ENCODE peak calls at places on chromosomes 12 and 14, in nine cellular contexts. Y is endothelial cell; G is iris pigment epithelial cell; H is sigmoid colon; K is ecto neural progenitor cell; B is RPMI7951; S is NCI-H1436; M is stimulated activated CD4-positive, alpha-beta T cell treated with anti-CD3 and anti-CD28 coated beads, Interleukin-4, amount 100 ng/mL, for 48 hours; V is epithelial cell of esophagus. W is an unnamed sample.

GRCh38 chr12:114166360-114166759 is 200.2 kb upstream of the RBM19 start:
- DNase-seq in H (no peak), K (peak; percentile 78), G (peak; percentile 5), Y (peak; percentile 62), S (no peak), M (no peak), V (no peak), B (peak; percentile 20), W (no peak)

GRCh38 chr12:55683676-55684075 is 24.0 kb downstream of the ITGA7 start:
- DNase-seq in S (no peak), H (peak; percentile 26), G (no peak), B (no peak), K (no peak), Y (no peak), M (no peak), V (no peak), W (no peak)

GRCh38 chr14:97366400-97366799 is 569.2 kb downstream of the VRK1 start:
- DNase-seq in K (no peak), G (no peak), Y (peak; percentile 4), B (no peak), H (no peak), M (no peak), S (no peak), V (no peak), W (no peak)

GRCh38 chr12:44876554-44877275 is 600 bp upstream of the NELL2 start:
- DNase-seq in G (peak; percentile 37), B (peak; percentile 3), M (peak; percentile 26), H (no peak), Y (peak; percentile 59), V (peak; percentile 40), K (peak; percentile 91), S (peak; percentile 55), W (no peak)

GRCh38 chr12:66129934-66130266 is 650 bp downstream of the LLPH start:
- DNase-seq in Y (no peak), V (peak; percentile 32), G (peak; percentile 44), H (no peak), B (no peak), S (no peak), M (no peak), K (no peak), W (no peak)

GRCh38 chr14:30015471-30015870 is 87.8 kb upstream of the PRKD1 start:
- DNase-seq in K (no peak), H (no peak), S (no peak), B (no peak), Y (no peak), M (no peak), G (peak; percentile 56), V (no peak), W (no peak)

GRCh38 chr14:52063107-52063506 is 5.8 kb downstream of the NID2 start:
- DNase-seq in K (no peak), G (no peak), B (no peak), V (no peak), Y (no peak), S (no peak), H (no peak), M (no peak), W (no peak)

GRCh38 chr12:52965337-52965731 is 16.4 kb downstream of the KRT18 start:
- DNase-seq in Y (no peak), M (no peak), S (no peak), K (peak; percentile 82), G (no peak), B (no peak), H (no peak), V (no peak), W (no peak)

GRCh38 chr14:103838117-103838516 is 9.3 kb downstream of the PPP1R13B start:
- DNase-seq in G (no peak), K (no peak), S (no peak), M (no peak), H (no peak), Y (no peak), V (no peak), B (no peak), W (no peak)

GRCh38 chr14:61510736-61511557 is 184.4 kb upstream of the HIF1A start:
- DNase-seq in G (no peak), K (no peak), B (no peak), H (no peak), Y (no peak), S (no peak), M (no peak), V (no peak), W (no peak)

GRCh38 chr14:64176330-64176729 is 117.8 kb downstream of the ESR2 start:
- DNase-seq in G (no peak), S (no peak), K (no peak), Y (no peak), B (no peak), V (no peak), H (no peak), M (no peak), W (no peak)

GRCh38 chr12:104951759-104952509 is 6.2 kb downstream of the SLC41A2 start:
- DNase-seq in H (no peak), V (no peak), Y (no peak), K (no peak), S (no peak), B (no peak), G (peak; percentile 83), M (no peak), W (no peak)

GRCh38 chr14:53109028-53109687 is 44.0 kb downstream of the DDHD1 start:
- DNase-seq in V (no peak), K (no peak), H (no peak), S (no peak), G (no peak), Y (no peak), M (peak; percentile 49), B (peak; percentile 69), W (no peak)

GRCh38 chr12:118238888-118239287 is 103.0 kb downstream of the PEBP1 start:
- DNase-seq in B (no peak), G (no peak), H (no peak), V (no peak), K (no peak), M (no peak), S (no peak), Y (no peak), W (no peak)

GRCh38 chr12:64028541-64028940 is 184.0 kb downstream of the SRGAP1 start:
- DNase-seq in K (no peak), Y (no peak), M (no peak), S (no peak), B (no peak), G (no peak), H (no peak), V (no peak), W (no peak)

GRCh38 chr12:70556179-70556869 is 80.9 kb downstream of the PTPRB start:
- DNase-seq in K (no peak), B (peak; percentile 13), M (no peak), H (no peak), V (peak; percentile 75), G (no peak), Y (no peak), S (no peak), W (no peak)

GRCh38 chr12:104055686-104056388 is 5.8 kb upstream of the GLT8D2 start:
- DNase-seq in Y (no peak), V (no peak), G (peak; percentile 39), K (no peak), S (no peak), B (peak; percentile 90), M (no peak), H (peak; percentile 92), W (no peak)

GRCh38 chr12:2360630-2361170 is 307.9 kb downstream of the CACNA1C start:
- DNase-seq in H (peak; percentile 21), S (no peak), K (no peak), B (no peak), G (no peak), M (no peak), V (no peak), Y (no peak), W (no peak)

GRCh38 chr12:32947203-32947795 is 50.7 kb upstream of the PKP2 start:
- DNase-seq in S (peak; percentile 65), V (peak; percentile 52), M (no peak), K (no peak), B (peak; percentile 13), H (no peak), Y (no peak), G (peak; percentile 28), W (no peak)

GRCh38 chr12:70002912-70003255 is 177.9 kb downstream of the MYRFL start:
- DNase-seq in G (no peak), V (no peak), H (no peak), B (no peak), K (no peak), S (no peak), Y (no peak), M (no peak), W (no peak)

GRCh38 chr14:105292810-105293711 is 7.7 kb downstream of the BRF1 start:
- DNase-seq in M (peak; percentile 31), H (no peak), V (no peak), G (no peak), B (no peak), K (no peak), S (no peak), Y (no peak), W (no peak)

GRCh38 chr12:81520064-81520945 is 238.8 kb downstream of the PPFIA2 start:
- DNase-seq in G (peak; percentile 45), S (no peak), V (no peak), H (no peak), Y (no peak), B (peak; percentile 0), K (no peak), M (no peak), W (no peak)

GRCh38 chr12:81369175-81369574 is 291.3 kb downstream of the ACSS3 start:
- DNase-seq in S (no peak), V (no peak), K (no peak), B (no peak), H (no peak), G (no peak), Y (no peak), M (no peak), W (no peak)

GRCh38 chr12:43692064-43692463 is 66.5 kb downstream of the PUS7L start:
- DNase-seq in B (peak; percentile 63), V (peak; percentile 45), M (no peak), Y (no peak), K (no peak), G (peak; percentile 81), H (no peak), S (no peak), W (no peak)

GRCh38 chr14:30573203-30573814 is 14.4 kb downstream of the G2E3 start:
- DNase-seq in S (no peak), Y (no peak), V (peak; percentile 76), H (no peak), G (peak; percentile 68), M (no peak), B (peak; percentile 64), K (no peak), W (no peak)

GRCh38 chr12:80178846-80179245 is 79.5 kb downstream of the OTOGL start:
- DNase-seq in K (no peak), V (no peak), M (no peak), G (no peak), B (no peak), S (no peak), Y (no peak), H (no peak), W (no peak)

GRCh38 chr12:24034160-24034559 is 84.7 kb upstream of the SOX5 start:
- DNase-seq in Y (no peak), V (no peak), G (peak; percentile 22), M (no peak), S (no peak), B (peak; percentile 49), H (no peak), K (no peak), W (no peak)

GRCh38 chr12:19689801-19690472 is 250.6 kb downstream of the AEBP2 start:
- DNase-seq in H (no peak), M (no peak), K (no peak), V (peak; percentile 89), B (no peak), Y (no peak), S (no peak), G (no peak), W (no peak)

GRCh38 chr12:47808574-47809380 is 10.9 kb downstream of the HDAC7 start:
- DNase-seq in S (no peak), G (peak; percentile 62), V (peak; percentile 71), H (no peak), M (no peak), K (no peak), B (peak; percentile 38), Y (no peak), W (no peak)

GRCh38 chr14:93456356-93456755 is 25.6 kb downstream of the UNC79 start:
- DNase-seq in Y (no peak), V (peak; percentile 37), S (no peak), B (no peak), G (no peak), K (no peak), H (no peak), M (no peak), W (no peak)

GRCh38 chr12:28536088-28536487 is 345.8 kb downstream of the CCDC91 start:
- DNase-seq in B (peak; percentile 49), H (no peak), G (peak; percentile 89), K (no peak), S (no peak), V (peak; percentile 47), Y (no peak), M (no peak), W (no peak)

W was measured in CMK.